ENCODE peak calls at places on chromosomes 3 and 15, in ten cellular contexts. Q is cardiac fibroblast, D is foreskin keratinocyte, I is WERI-Rb-1, W is mammary epithelial cell, F is choroid plexus epithelial cell, X is brain microvascular endothelial cell, E is breast epithelium, M is foreskin fibroblast, O is WTC11. N is an unnamed sample.

GRCh38 chr15:57861039-57861638 is 154.6 kb downstream of the POLR2M start:
- DNase-seq in D (no peak), M (peak), Q (peak), F (peak), O (no peak), E (no peak), X (peak), I (peak), W (peak), N (peak)

GRCh38 chr3:43477600-43477999 is 144.2 kb downstream of the ANO10 start:
- DNase-seq in X (no peak), W (no peak), O (no peak), D (no peak), Q (peak), I (no peak), F (no peak), E (no peak), M (no peak), N (no peak)

GRCh38 chr3:49620728-49621127 is 53.4 kb upstream of the APEH start:
- DNase-seq in X (no peak), M (no peak), O (no peak), F (no peak), W (no peak), Q (no peak), E (no peak), I (no peak), D (no peak), N (no peak)

GRCh38 chr15:83283813-83284562 is 476 bp downstream of the BNC1 start:
- DNase-seq in E (no peak), F (peak), W (peak), I (no peak), O (peak), X (no peak), D (no peak), Q (no peak), M (peak), N (peak)

GRCh38 chr3:142852009-142852408 is 36.9 kb downstream of the PCOLCE2 start:
- DNase-seq in Q (no peak), X (no peak), M (no peak), O (no peak), F (no peak), E (no peak), W (no peak), D (no peak), I (no peak), N (no peak)

GRCh38 chr15:40266828-40267304 is 16.0 kb downstream of the ANKRD63 start:
- DNase-seq in E (peak), W (peak), F (peak), Q (peak), D (peak), O (no peak), M (peak), I (no peak), X (peak), N (peak)

GRCh38 chr15:92669432-92669831 is 13.9 kb upstream of the FAM174B start:
- DNase-seq in E (no peak), F (no peak), W (no peak), Q (peak), M (no peak), I (peak), O (no peak), X (no peak), D (no peak), N (no peak)

GRCh38 chr15:71732636-71733035 is 77.7 kb upstream of the NR2E3 start:
- DNase-seq in O (no peak), X (no peak), M (no peak), I (no peak), Q (no peak), D (no peak), E (no peak), F (no peak), W (no peak), N (no peak)

GRCh38 chr3:178063475-178063874 is 472.8 kb upstream of the KCNMB2 start:
- DNase-seq in E (no peak), F (no peak), D (no peak), M (peak), I (no peak), W (no peak), O (no peak), X (no peak), Q (peak), N (peak)

GRCh38 chr3:150687613-150688012 is 16.1 kb downstream of the ERICH6 start:
- DNase-seq in Q (no peak), E (no peak), O (no peak), X (no peak), W (no peak), F (no peak), I (no peak), M (no peak), D (no peak), N (no peak)

GRCh38 chr3:59908280-59908679 is 858.5 kb upstream of the CFAP20DC start:
- DNase-seq in M (no peak), W (no peak), E (no peak), F (no peak), O (no peak), I (no peak), X (no peak), Q (no peak), D (no peak), N (no peak)

GRCh38 chr3:99945328-99945995 is 127.8 kb downstream of the CMSS1 start:
- DNase-seq in I (no peak), O (no peak), X (no peak), M (peak), E (peak), W (no peak), F (no peak), Q (peak), D (no peak), N (no peak)

GRCh38 chr15:66588537-66588936 is 22.7 kb upstream of the LCTL start:
- DNase-seq in Q (no peak), F (no peak), E (no peak), X (no peak), M (no peak), D (no peak), W (no peak), I (no peak), O (peak), N (no peak)

GRCh38 chr15:81492303-81492702 is 118.3 kb upstream of the TMC3 start:
- DNase-seq in I (no peak), F (no peak), X (no peak), Q (peak), D (no peak), W (peak), E (peak), M (no peak), O (no peak), N (no peak)

GRCh38 chr3:184240384-184241140 is 8.2 kb downstream of the ALG3 start:
- DNase-seq in Q (peak), X (no peak), O (peak), W (no peak), I (no peak), E (no peak), M (peak), F (peak), D (no peak), N (no peak)

GRCh38 chr3:133457465-133458067 is 57.7 kb downstream of the BFSP2 start:
- DNase-seq in M (no peak), I (no peak), X (no peak), Q (peak), O (no peak), F (no peak), W (no peak), E (no peak), D (no peak), N (no peak)

GRCh38 chr3:87436781-87437543 is 160.6 kb upstream of the POU1F1 start:
- DNase-seq in Q (no peak), M (peak), I (no peak), D (peak), F (peak), W (peak), O (no peak), E (no peak), X (no peak), N (no peak)

GRCh38 chr3:43953814-43954241 is 263.1 kb downstream of the ABHD5 start:
- DNase-seq in F (peak), M (peak), E (no peak), D (no peak), I (no peak), W (no peak), Q (peak), X (peak), O (no peak), N (no peak)

GRCh38 chr15:89243046-89243690 is 611 bp upstream of the FANCI start:
- DNase-seq in X (no peak), I (no peak), W (no peak), M (peak), F (peak), Q (peak), E (no peak), D (no peak), O (no peak), N (no peak)

GRCh38 chr3:15601399-15602145 is at the start of the genes BTD and HACL1:
- DNase-seq in O (peak), D (peak), I (peak), F (peak), M (peak), X (peak), E (peak), Q (peak), W (peak), N (peak)

GRCh38 chr3:119356646-119357045 is 62.5 kb downstream of the ARHGAP31 start:
- DNase-seq in I (no peak), W (no peak), Q (peak), E (no peak), X (no peak), F (peak), O (no peak), M (no peak), D (no peak), N (no peak)

GRCh38 chr15:77311618-77312398 is 108.1 kb downstream of the PEAK1 start:
- DNase-seq in F (no peak), X (no peak), I (no peak), M (no peak), Q (no peak), W (peak), D (no peak), E (no peak), O (no peak), N (peak)
- TF ChIP-seq CTCF in F (no peak), X (no peak), I (no peak), M (no peak), Q (no peak), W (no peak), D (no peak), E (no peak), O (no peak), N (no peak)

DNA sequence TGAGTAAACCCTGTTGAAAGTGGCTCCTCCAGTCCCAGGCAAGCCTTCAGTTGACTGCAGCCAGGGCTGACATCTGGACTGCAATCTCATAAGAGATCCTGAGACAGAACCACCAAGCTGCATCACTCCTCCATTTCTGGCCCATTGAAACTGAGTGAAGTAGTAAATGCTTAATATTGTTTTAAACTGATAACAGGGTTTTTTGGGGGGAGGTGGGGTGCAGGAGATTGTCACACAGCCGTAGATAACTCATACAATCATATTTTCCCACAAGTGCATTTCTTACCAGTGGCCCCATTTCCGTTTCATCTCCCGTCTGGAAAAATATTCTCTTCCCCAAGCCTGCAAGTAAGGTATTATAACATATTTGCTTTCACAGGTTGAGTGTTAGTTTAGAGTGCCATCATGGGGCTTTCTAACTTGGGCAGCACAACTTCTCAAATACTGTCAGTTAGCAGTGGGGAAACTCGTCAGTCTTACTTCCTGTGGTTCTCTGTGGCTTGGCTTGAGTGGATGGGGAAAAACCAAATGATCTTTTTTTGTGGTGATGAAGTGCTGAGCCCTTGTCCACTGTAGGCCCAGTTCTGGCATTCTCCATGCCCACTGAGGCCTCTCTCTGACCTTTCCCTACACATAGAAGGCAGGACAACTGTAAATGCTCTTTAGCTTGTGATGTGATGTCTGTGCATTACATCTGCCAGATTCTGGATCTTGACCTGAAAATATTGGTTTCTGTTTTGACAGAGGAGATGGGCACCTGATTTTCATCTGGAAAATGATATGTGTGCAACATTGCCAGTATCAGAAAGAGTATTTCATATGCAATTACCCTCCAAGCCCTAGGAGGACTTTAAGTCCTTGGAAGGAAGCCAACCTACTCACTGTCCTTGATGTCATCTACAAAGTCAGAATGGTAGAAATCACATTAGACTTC is 90.1 kb upstream of the BHLHE40 start:
- DNase-seq in W (no peak), I (no peak), E (no peak), D (no peak), M (no peak), X (no peak), F (peak), Q (no peak), O (no peak), N (no peak)
- TF ChIP-seq CTCF in W (no peak), I (no peak), E (no peak), D (no peak), M (no peak), X (no peak), F (no peak), Q (no peak), O (no peak), N (no peak)

GRCh38 chr15:75929799-75930565 is 26.3 kb downstream of the FBXO22 start:
- DNase-seq in W (no peak), D (no peak), E (no peak), I (no peak), X (no peak), Q (no peak), F (peak), M (no peak), O (no peak), N (no peak)

GRCh38 chr15:75930866-75931265 is 27.2 kb downstream of the FBXO22 start:
- DNase-seq in I (no peak), M (no peak), Q (peak), X (no peak), D (no peak), F (no peak), E (no peak), O (no peak), W (no peak), N (no peak)

GRCh38 chr15:75925440-75925839 is 21.8 kb downstream of the FBXO22 start:
- DNase-seq in X (no peak), E (no peak), F (no peak), I (no peak), W (no peak), O (no peak), D (no peak), M (no peak), Q (no peak), N (no peak)

GRCh38 chr15:75927601-75928000 is 23.9 kb downstream of the FBXO22 start:
- DNase-seq in X (no peak), E (no peak), D (no peak), M (no peak), F (no peak), Q (no peak), O (no peak), W (no peak), I (no peak), N (no peak)

GRCh38 chr15:75928680-75929608 is 25.3 kb downstream of the FBXO22 start:
- DNase-seq in I (peak), W (no peak), O (peak), Q (peak), D (no peak), F (peak), M (peak), E (no peak), X (peak), N (no peak)
- TF ChIP-seq CTCF in I (peak), W (peak), O (peak), Q (peak), D (peak), F (peak), M (peak), E (no peak), X (peak), N (no peak)

GRCh38 chr3:129323651-129324294 is 45.1 kb downstream of the HMCES start:
- DNase-seq in X (no peak), E (no peak), D (no peak), M (no peak), W (no peak), Q (no peak), I (no peak), F (no peak), O (no peak), N (no peak)
- TF ChIP-seq CTCF in X (peak), E (no peak), D (peak), M (no peak), W (peak), Q (peak), I (peak), F (peak), O (no peak), N (no peak)

GRCh38 chr3:111618945-111619344 is 23.8 kb upstream of the ZBED2 start:
- DNase-seq in D (no peak), W (no peak), M (no peak), E (no peak), I (no peak), F (no peak), X (no peak), Q (no peak), O (no peak), N (no peak)

GRCh38 chr3:111617912-111618601 is 22.9 kb upstream of the ZBED2 start:
- DNase-seq in W (peak), Q (no peak), M (no peak), F (no peak), O (no peak), I (no peak), E (no peak), X (no peak), D (no peak), N (no peak)

GRCh38 chr3:111619833-111620232 is 24.7 kb upstream of the ZBED2 start:
- DNase-seq in Q (no peak), M (peak), D (peak), E (no peak), F (no peak), I (no peak), X (no peak), O (no peak), W (peak), N (peak)

GRCh38 chr3:111617406-111617805 is 22.3 kb upstream of the ZBED2 start:
- DNase-seq in I (no peak), X (no peak), E (no peak), W (no peak), O (no peak), F (no peak), M (no peak), D (no peak), Q (no peak), N (no peak)

DNA sequence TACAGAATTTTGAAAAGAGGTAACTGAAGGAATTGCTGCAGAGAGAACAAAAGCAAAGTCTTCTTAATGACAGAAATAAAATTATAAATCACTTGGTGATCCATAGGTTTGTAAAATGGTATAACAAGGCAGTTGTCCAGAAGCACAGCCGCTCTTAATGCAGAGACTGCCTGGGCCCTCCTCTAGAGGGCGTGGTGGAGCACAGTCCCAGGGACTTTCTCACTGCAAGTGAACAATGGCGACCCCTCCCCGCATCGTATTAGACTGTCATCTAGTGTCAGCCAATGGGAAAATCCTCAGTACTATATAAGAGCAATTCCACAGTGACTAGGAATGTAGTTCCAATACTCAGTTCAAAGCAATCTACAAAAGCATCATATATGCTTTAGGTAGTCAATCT is 26.4 kb upstream of the ZBED2 start:
- DNase-seq in E (no peak), O (peak), Q (no peak), W (no peak), F (no peak), X (no peak), D (no peak), I (peak), M (no peak), N (no peak)
- TF ChIP-seq CTCF in E (no peak), O (peak), Q (peak), W (peak), F (peak), X (peak), D (peak), I (peak), M (peak), N (no peak)

DNA sequence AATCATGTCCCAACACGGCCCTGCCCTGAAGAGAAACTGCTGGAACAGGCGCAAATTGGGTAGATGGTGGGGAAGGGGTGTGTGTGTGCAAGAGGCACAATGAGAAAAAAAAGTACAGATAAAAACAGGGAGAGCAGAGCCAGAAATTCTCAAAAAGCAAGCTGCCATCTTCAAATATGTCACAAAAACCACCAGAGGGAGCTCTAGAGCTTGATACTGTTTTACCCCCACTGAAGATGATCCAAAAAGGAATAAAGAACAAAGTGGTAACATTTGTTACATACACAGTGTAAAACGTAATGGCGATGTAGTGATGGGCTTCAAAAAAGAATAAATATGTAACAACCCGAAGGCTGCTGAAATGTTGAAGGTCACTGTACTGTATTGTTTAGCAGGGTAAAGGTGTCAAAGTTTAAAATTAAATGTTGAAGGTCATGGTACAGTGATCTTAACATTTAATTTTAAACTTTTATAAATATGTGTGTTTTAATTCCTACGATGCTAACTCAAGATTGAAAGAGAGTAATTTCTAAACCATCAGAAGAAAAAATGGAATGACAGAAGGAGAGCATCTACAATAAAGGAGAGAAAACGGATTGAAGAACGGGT is 6.0 kb downstream of the SNRPA1 start:
- DNase-seq in E (no peak), X (peak), O (no peak), W (peak), F (peak), D (no peak), Q (peak), M (peak), I (no peak), N (peak)
- TF ChIP-seq CTCF in E (no peak), X (peak), O (peak), W (peak), F (peak), D (peak), Q (peak), M (peak), I (peak), N (peak)

DNA sequence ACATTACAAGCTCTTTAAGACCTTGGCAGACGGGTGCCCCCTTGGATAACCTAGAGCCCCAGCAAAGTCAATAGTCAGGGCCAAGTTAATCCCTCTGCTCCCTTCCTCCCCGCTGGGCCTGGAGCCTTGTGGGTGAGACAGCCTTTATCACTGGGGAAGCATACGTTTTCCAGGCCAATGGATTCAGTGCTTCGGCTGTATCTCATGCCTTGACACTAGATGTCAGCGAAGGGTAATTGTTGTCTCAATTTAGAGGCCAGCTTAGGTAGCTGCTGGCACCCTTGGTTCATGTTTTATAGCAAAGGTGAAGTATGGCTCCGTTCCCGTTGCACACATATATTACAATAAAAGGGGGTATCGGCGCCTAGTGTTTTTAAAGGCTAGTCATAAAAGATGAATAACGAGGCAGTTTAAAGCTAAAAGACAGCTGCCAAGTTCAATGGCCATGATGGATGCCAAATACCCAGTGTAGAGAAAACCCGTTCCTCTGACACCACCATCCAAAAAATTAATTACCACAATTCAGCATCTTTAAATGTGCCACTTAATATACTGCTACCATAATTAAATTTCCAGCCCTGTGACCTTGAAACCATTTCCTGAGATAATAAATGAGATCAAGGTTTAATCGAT is 52.3 kb upstream of the BNIP2 start:
- DNase-seq in M (peak), D (peak), X (peak), E (no peak), I (peak), W (peak), O (peak), Q (peak), F (peak), N (peak)
- TF ChIP-seq CTCF in M (peak), D (peak), X (peak), E (no peak), I (peak), W (peak), O (no peak), Q (peak), F (peak), N (peak)

GRCh38 chr3:134795776-134796312 is 784 bp downstream of the EPHB1 start:
- DNase-seq in O (peak), W (peak), D (peak), Q (peak), X (peak), E (no peak), M (peak), F (peak), I (peak), N (no peak)
- TF ChIP-seq CTCF in O (no peak), W (no peak), D (no peak), Q (no peak), X (no peak), E (no peak), M (no peak), F (no peak), I (peak), N (no peak)

N was measured in RWPE1.